ENCODE peak calls at places on chromosomes 13 and 19, in four cellular contexts. N is cardiac muscle cell, R is IMR-90, B is fibroblast of mammary gland. V is an unnamed sample.

GRCh38 chr19:4969292-4969771 is 419 bp downstream of the KDM4B start:
- DNase-seq in N (no peak), R (no peak), B (no peak), V (no peak)

GRCh38 chr19:33813391-33814101 is 16.9 kb downstream of the KCTD15 start:
- DNase-seq in N (no peak), R (no peak), B (no peak), V (no peak)

GRCh38 chr13:72808917-72809500 is 27.1 kb downstream of the PIBF1 start:
- DNase-seq in N (peak), R (peak), B (peak), V (peak)

GRCh38 chr13:20320885-20321284 is 88.8 kb upstream of the GJB6 start:
- DNase-seq in N (no peak), R (no peak), B (no peak), V (no peak)

GRCh38 chr19:497476-497860 is 1.2 kb downstream of the MADCAM1 start:
- DNase-seq in N (no peak), R (no peak), B (no peak), V (no peak)

GRCh38 chr19:10769533-10770491 is 51.9 kb downstream of the DNM2 start:
- DNase-seq in N (peak), R (peak), B (peak), V (peak)

GRCh38 chr13:68895696-68896095 is 1211.9 kb upstream of the ATXN8OS start:
- DNase-seq in N (no peak), R (no peak), B (no peak), V (no peak)

GRCh38 chr19:5718032-5718578 is 1.8 kb downstream of the LONP1 start:
- DNase-seq in N (no peak), R (peak), B (peak), V (peak)

GRCh38 chr13:53921473-53921872 is 892.9 kb downstream of the OLFM4 start:
- DNase-seq in N (no peak), R (no peak), B (no peak), V (no peak)

GRCh38 chr19:977058-977464 is 7.1 kb upstream of the WDR18 start:
- DNase-seq in N (no peak), R (no peak), B (no peak), V (no peak)

GRCh38 chr19:6521718-6522646 is 8.8 kb upstream of the TNFSF9 start:
- DNase-seq in N (no peak), R (no peak), B (peak), V (no peak)

GRCh38 chr19:377801-378581 is 31.0 kb downstream of the C2CD4C start:
- DNase-seq in N (no peak), R (no peak), B (no peak), V (no peak)

GRCh38 chr19:42357290-42357689 is 31.9 kb downstream of the MEGF8 start:
- DNase-seq in N (no peak), R (no peak), B (no peak), V (no peak)

GRCh38 chr13:82341116-82341515 is 1541.2 kb downstream of the SLITRK1 start:
- DNase-seq in N (no peak), R (no peak), B (no peak), V (no peak)

GRCh38 chr13:111165611-111166010 is 50.5 kb downstream of the ARHGEF7 start:
- DNase-seq in N (no peak), R (no peak), B (no peak), V (no peak)

GRCh38 chr13:103539265-103539664 is 473.0 kb upstream of the SLC10A2 start:
- DNase-seq in N (peak), R (no peak), B (no peak), V (no peak)

GRCh38 chr13:100566543-100566942 is 22.0 kb downstream of the GGACT start:
- DNase-seq in N (no peak), R (peak), B (peak), V (no peak)

GRCh38 chr13:80009760-80010159 is 331.2 kb downstream of the SPRY2 start:
- DNase-seq in N (no peak), R (no peak), B (no peak), V (peak)

GRCh38 chr19:11418518-11419506 is at the start of gene RGL3:
- DNase-seq in N (peak), R (no peak), B (no peak), V (no peak)

GRCh38 chr19:12346896-12347295 is 13.5 kb upstream of the ZNF563 start:
- DNase-seq in N (no peak), R (no peak), B (no peak), V (no peak)

GRCh38 chr19:996051-996838 is 4.0 kb upstream of the GRIN3B start:
- DNase-seq in N (no peak), R (peak), B (peak), V (peak)

GRCh38 chr19:58326501-58326913 is 287 bp upstream of the ZSCAN22 start:
- DNase-seq in N (no peak), R (no peak), B (no peak), V (no peak)

GRCh38 chr19:18017275-18018083 is 9.5 kb downstream of the ARRDC2 start:
- DNase-seq in N (no peak), R (no peak), B (no peak), V (peak)

GRCh38 chr13:75508002-75508548 is 26.1 kb upstream of the TBC1D4 start:
- DNase-seq in N (no peak), R (no peak), B (no peak), V (no peak)

GRCh38 chr19:44582581-44583265 is 30.6 kb upstream of the IGSF23 start:
- DNase-seq in N (peak), R (no peak), B (peak), V (peak)

GRCh38 chr13:30963794-30964193 is 31.3 kb downstream of the TEX26 start:
- DNase-seq in N (peak), R (peak), B (peak), V (peak)

GRCh38 chr19:13557756-13558398 is 51.6 kb upstream of the CACNA1A start:
- DNase-seq in N (no peak), R (no peak), B (no peak), V (no peak)

GRCh38 chr19:13556552-13556951 is 50.3 kb upstream of the CACNA1A start:
- DNase-seq in N (no peak), R (no peak), B (no peak), V (no peak)

GRCh38 chr19:13561461-13561860 is 55.2 kb upstream of the CACNA1A start:
- DNase-seq in N (no peak), R (no peak), B (no peak), V (no peak)
- H3K4me3 ChIP-seq in N (no peak), R (no peak), B (no peak), V (no peak)

DNA sequence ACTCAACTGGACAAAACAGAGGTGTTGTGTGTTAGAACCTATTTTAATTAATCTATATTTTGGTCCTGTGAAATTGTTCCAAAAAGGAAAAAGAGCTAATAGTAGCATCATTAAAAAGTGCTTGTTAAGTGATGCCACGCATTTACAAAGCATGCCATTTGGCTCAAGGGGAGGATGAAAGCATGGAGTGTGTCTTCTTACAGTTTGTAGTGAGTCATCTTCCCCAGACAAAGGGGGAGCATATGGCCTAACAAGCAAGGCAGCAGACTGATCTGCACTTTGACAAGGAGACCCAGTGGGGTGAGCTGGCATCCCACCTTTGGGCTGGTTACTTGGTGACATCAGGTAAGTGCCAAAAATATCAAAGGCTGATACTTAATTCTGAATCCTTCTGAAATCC is 297.0 kb downstream of the FGF9 start:
- DNase-seq in N (no peak), R (peak), B (no peak), V (no peak)
- TF ChIP-seq CTCF in N (no peak), R (no peak), B (no peak), V (no peak)

GRCh38 chr19:37304884-37305255 is 66.0 kb upstream of the ZNF527 start:
- DNase-seq in N (no peak), R (no peak), B (no peak), V (no peak)

GRCh38 chr19:37309834-37310575 is 60.9 kb upstream of the ZNF527 start:
- DNase-seq in N (peak), R (no peak), B (no peak), V (no peak)

GRCh38 chr19:37306383-37306963 is 64.4 kb upstream of the ZNF527 start:
- DNase-seq in N (no peak), R (no peak), B (no peak), V (no peak)

GRCh38 chr19:37303591-37304171 is 67.2 kb upstream of the ZNF527 start:
- DNase-seq in N (peak), R (no peak), B (no peak), V (no peak)

GRCh38 chr19:37304190-37304883 is 66.6 kb upstream of the ZNF527 start:
- DNase-seq in N (peak), R (no peak), B (no peak), V (no peak)
- H3K4me3 ChIP-seq in N (peak), R (peak), B (peak), V (peak)

GRCh38 chr13:33677215-33677614 is 140.7 kb upstream of the RFC3 start:
- DNase-seq in N (no peak), R (no peak), B (no peak), V (no peak)

GRCh38 chr13:33679658-33680012 is 138.3 kb upstream of the RFC3 start:
- DNase-seq in N (no peak), R (no peak), B (no peak), V (no peak)

GRCh38 chr13:33676700-33677048 is 141.3 kb upstream of the RFC3 start:
- DNase-seq in N (peak), R (peak), B (peak), V (peak)

GRCh38 chr13:33678906-33679657 is 138.9 kb upstream of the RFC3 start:
- DNase-seq in N (no peak), R (peak), B (peak), V (peak)

GRCh38 chr13:33678084-33678483 is 139.9 kb upstream of the RFC3 start:
- DNase-seq in N (no peak), R (no peak), B (no peak), V (no peak)
- TF ChIP-seq CTCF in N (no peak), R (no peak), B (no peak), V (no peak)